ENCODE peak calls at places on chromosomes 7 and 10, in ten cellular contexts. Z is hepatocyte, P is progenitor cell of endocrine pancreas, L is cardiac muscle cell, T is AG04449, H is GM12865, Q is WTC11, O is body of pancreas, U is RWPE1, Y is tibial artery. R is an unnamed sample.

GRCh38 chr7:120165231-120165630 is 107.7 kb upstream of the KCND2 start:
- DNase-seq in Z (no peak), P (no peak), L (no peak), T (no peak), H (no peak), Q (no peak), O (no peak), U (no peak), Y (no peak), R (no peak)

GRCh38 chr10:72637398-72637857 is 11.5 kb upstream of the MICU1 start:
- DNase-seq in Z (no peak), P (no peak), L (peak), T (peak), H (peak), Q (no peak), O (no peak), U (peak), Y (peak), R (no peak)

GRCh38 chr7:100897111-100897608 is 1.5 kb upstream of the ACHE start:
- DNase-seq in Z (peak), P (peak), L (peak), T (no peak), H (no peak), Q (peak), O (peak), U (no peak), Y (no peak), R (peak)

GRCh38 chr7:94297397-94297838 is 97.3 kb upstream of the COL1A2 start:
- DNase-seq in Z (peak), P (no peak), L (no peak), T (peak), H (no peak), Q (no peak), O (no peak), U (peak), Y (peak), R (no peak)

GRCh38 chr10:7817576-7817975 is 729 bp upstream of the TAF3 start:
- DNase-seq in Z (no peak), P (no peak), L (no peak), T (no peak), H (no peak), Q (peak), O (no peak), U (no peak), Y (no peak), R (no peak)

GRCh38 chr10:121530481-121531075 is 67.7 kb downstream of the FGFR2 start:
- DNase-seq in Z (no peak), P (no peak), L (no peak), T (no peak), H (no peak), Q (no peak), O (no peak), U (no peak), Y (no peak), R (no peak)

GRCh38 chr7:6655636-6656385 is 18.7 kb downstream of the ZNF316 start:
- DNase-seq in Z (no peak), P (no peak), L (no peak), T (no peak), H (no peak), Q (no peak), O (no peak), U (no peak), Y (peak), R (no peak)

GRCh38 chr7:98956469-98956868 is 78.1 kb downstream of the TRRAP start:
- DNase-seq in Z (no peak), P (no peak), L (no peak), T (no peak), H (no peak), Q (no peak), O (no peak), U (no peak), Y (no peak), R (no peak)

GRCh38 chr7:140902305-140902953 is 22.3 kb downstream of the BRAF start:
- DNase-seq in Z (no peak), P (no peak), L (no peak), T (no peak), H (peak), Q (no peak), O (no peak), U (no peak), Y (no peak), R (no peak)

GRCh38 chr7:388961-389701 is 99.2 kb downstream of the FOXL3 start:
- DNase-seq in Z (no peak), P (no peak), L (no peak), T (no peak), H (no peak), Q (peak), O (peak), U (no peak), Y (peak), R (peak)

GRCh38 chr7:153422291-153423189 is 629.7 kb upstream of the DPP6 start:
- DNase-seq in Z (no peak), P (no peak), L (no peak), T (no peak), H (no peak), Q (no peak), O (no peak), U (no peak), Y (no peak), R (no peak)

GRCh38 chr10:44859546-44860285 is 51.4 kb upstream of the TMEM72 start:
- DNase-seq in Z (no peak), P (no peak), L (no peak), T (no peak), H (no peak), Q (no peak), O (no peak), U (no peak), Y (peak), R (no peak)

DNA sequence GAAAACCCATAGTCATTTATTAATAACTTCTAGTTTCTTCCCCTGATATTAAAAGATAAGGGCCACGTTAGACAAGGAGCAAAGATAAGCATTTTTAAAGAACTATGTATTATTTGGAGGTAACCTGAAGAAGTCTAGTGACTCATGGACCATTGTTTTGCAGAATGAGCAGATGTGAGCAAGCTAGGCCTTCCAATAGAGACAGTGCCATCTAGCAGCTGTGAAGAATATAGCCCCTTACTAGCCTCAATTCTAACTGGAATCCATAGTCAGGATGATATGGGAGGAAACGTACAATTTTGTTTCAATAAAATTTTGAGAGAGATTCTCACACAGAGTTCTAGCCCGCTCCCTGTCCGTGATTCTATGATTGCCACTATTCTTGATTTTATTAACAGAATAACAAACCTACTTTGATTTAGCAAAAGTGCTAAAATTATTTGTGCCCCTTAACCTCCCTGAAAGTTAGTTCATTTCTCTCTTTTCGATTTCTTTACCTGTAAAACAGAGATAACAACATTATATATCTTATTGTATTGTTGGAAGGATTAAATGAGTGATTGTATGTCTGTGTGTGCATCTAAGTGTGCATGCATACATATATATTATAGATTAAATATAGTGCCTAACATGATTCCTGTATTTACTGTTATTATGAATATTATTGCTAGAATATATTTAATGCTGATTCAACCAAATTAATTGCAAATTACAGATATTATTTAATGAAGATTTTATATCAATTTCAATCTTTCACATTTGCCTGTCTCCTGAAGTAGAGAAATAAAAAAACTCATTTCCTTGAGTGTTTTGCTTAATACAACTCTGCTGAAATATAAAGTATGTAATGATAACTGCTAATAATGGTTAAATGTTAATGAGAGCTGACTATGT is 22.7 kb downstream of the FAM237B start:
- DNase-seq in Z (peak), P (no peak), L (peak), T (no peak), H (peak), Q (no peak), O (no peak), U (peak), Y (no peak), R (no peak)
- TF ChIP-seq CTCF in Z (peak), P (peak), L (peak), T (peak), H (peak), Q (no peak), O (peak), U (peak), Y (peak), R (no peak)

GRCh38 chr10:133511907-133512528 is 15.1 kb upstream of the CYP2E1 start:
- DNase-seq in Z (no peak), P (no peak), L (no peak), T (no peak), H (no peak), Q (no peak), O (no peak), U (no peak), Y (no peak), R (no peak)

GRCh38 chr10:133515471-133515870 is 11.7 kb upstream of the CYP2E1 start:
- DNase-seq in Z (no peak), P (no peak), L (no peak), T (no peak), H (no peak), Q (no peak), O (no peak), U (no peak), Y (no peak), R (no peak)

GRCh38 chr10:133511408-133511807 is 15.8 kb upstream of the CYP2E1 start:
- DNase-seq in Z (no peak), P (no peak), L (no peak), T (no peak), H (no peak), Q (no peak), O (no peak), U (no peak), Y (no peak), R (no peak)

GRCh38 chr10:133520193-133520738 is 6.9 kb upstream of the CYP2E1 start:
- DNase-seq in Z (no peak), P (no peak), L (no peak), T (no peak), H (peak), Q (peak), O (peak), U (peak), Y (peak), R (peak)

GRCh38 chr10:133516072-133516471 is 11.1 kb upstream of the CYP2E1 start:
- DNase-seq in Z (no peak), P (no peak), L (no peak), T (no peak), H (no peak), Q (no peak), O (no peak), U (no peak), Y (no peak), R (no peak)
- TF ChIP-seq CTCF in Z (no peak), P (no peak), L (no peak), T (no peak), H (no peak), Q (no peak), O (no peak), U (no peak), Y (no peak), R (no peak)

GRCh38 chr10:26513101-26513500 is 75.0 kb downstream of the APBB1IP start:
- DNase-seq in Z (no peak), P (no peak), L (no peak), T (no peak), H (no peak), Q (no peak), O (no peak), U (no peak), Y (no peak), R (no peak)
- TF ChIP-seq CTCF in Z (no peak), P (no peak), L (no peak), T (no peak), H (no peak), Q (no peak), O (no peak), U (no peak), Y (no peak), R (no peak)

GRCh38 chr10:42836096-42836495 is 53.5 kb downstream of the BMS1 start:
- DNase-seq in Z (no peak), P (no peak), L (no peak), T (no peak), H (no peak), Q (peak), O (no peak), U (no peak), Y (no peak), R (no peak)

DNA sequence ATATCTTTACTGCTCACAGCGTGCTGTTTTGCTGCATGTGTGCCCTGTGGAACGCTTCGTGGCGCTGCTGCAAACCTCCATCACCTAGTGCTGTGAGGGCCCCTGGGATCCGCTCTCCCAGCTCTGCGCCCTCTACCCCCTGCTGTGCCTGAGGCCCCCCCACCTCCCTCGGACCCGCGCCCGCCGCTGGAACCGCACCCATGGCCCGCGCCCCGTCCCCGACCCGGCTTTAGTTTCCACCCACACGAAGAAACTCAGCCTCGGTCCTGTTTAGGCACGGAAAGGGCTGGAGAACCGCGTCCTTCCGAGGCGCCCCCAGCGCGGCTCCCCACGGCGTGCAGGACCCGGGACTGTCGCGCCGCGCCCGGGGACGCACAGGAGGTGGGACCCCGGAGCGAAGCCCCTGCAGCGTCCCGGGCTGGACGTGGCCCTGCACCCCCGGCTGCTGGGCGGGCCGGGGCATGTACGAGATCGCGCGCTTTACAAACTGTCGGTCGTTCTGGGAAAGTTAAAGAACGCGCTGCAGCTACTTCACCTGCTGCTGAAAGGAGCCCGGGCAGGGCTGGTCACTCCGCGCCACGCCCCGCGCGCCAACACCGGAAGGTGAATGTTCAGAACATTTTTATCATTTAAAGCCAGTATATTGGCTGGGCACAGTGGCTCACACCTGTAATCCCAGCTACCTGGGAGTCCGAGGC is 54.3 kb downstream of the BMS1 start:
- DNase-seq in Z (peak), P (no peak), L (peak), T (no peak), H (no peak), Q (peak), O (no peak), U (peak), Y (no peak), R (no peak)
- TF ChIP-seq CTCF in Z (no peak), P (no peak), L (peak), T (peak), H (no peak), Q (no peak), O (no peak), U (no peak), Y (no peak), R (no peak)

R was measured in natural killer cell.